ENCODE peak calls at places on chromosomes 3 and 15, in nine cellular contexts. One of them, this sample, is unnamed.

GRCh38 chr3:19155375-19155774 is 7.1 kb downstream of the KCNH8 start:
- DNase-seq in HL-60: no peak
- DNase-seq in heart left ventricle: no peak
- DNase-seq in BJ: no peak
- DNase-seq in stomach: no peak
- DNase-seq in RWPE2: no peak
- DNase-seq in thoracic aorta: no peak
- DNase-seq in AG04450: no peak
- DNase-seq in GM13976: no peak
- DNase-seq in this sample: no peak

GRCh38 chr3:100590114-100590839 is 19.1 kb upstream of the ADGRG7 start:
- DNase-seq in RWPE2: no peak
- DNase-seq in heart left ventricle: no peak
- DNase-seq in GM13976: peak
- DNase-seq in HL-60: peak
- DNase-seq in thoracic aorta: no peak
- DNase-seq in BJ: peak
- DNase-seq in stomach: peak
- DNase-seq in AG04450: peak
- DNase-seq in this sample: peak

GRCh38 chr3:71512000-71512399 is 71.5 kb downstream of the FOXP1 start:
- DNase-seq in heart left ventricle: no peak
- DNase-seq in thoracic aorta: no peak
- DNase-seq in AG04450: no peak
- DNase-seq in GM13976: peak
- DNase-seq in stomach: no peak
- DNase-seq in HL-60: peak
- DNase-seq in BJ: no peak
- DNase-seq in RWPE2: no peak
- DNase-seq in this sample: no peak

GRCh38 chr15:79243723-79244122 is 38.8 kb upstream of the ANKRD34C start:
- DNase-seq in RWPE2: no peak
- DNase-seq in stomach: no peak
- DNase-seq in GM13976: no peak
- DNase-seq in AG04450: no peak
- DNase-seq in HL-60: no peak
- DNase-seq in heart left ventricle: peak
- DNase-seq in thoracic aorta: no peak
- DNase-seq in BJ: no peak
- DNase-seq in this sample: no peak

GRCh38 chr3:50211930-50212329 is 6.9 kb downstream of the SLC38A3 start:
- DNase-seq in GM13976: no peak
- DNase-seq in heart left ventricle: no peak
- DNase-seq in HL-60: peak
- DNase-seq in AG04450: no peak
- DNase-seq in BJ: no peak
- DNase-seq in thoracic aorta: no peak
- DNase-seq in RWPE2: no peak
- DNase-seq in stomach: no peak
- DNase-seq in this sample: no peak

GRCh38 chr3:195802261-195802701 is 9.4 kb downstream of the MUC4 start:
- DNase-seq in BJ: no peak
- DNase-seq in HL-60: no peak
- DNase-seq in AG04450: no peak
- DNase-seq in thoracic aorta: no peak
- DNase-seq in heart left ventricle: no peak
- DNase-seq in GM13976: peak
- DNase-seq in stomach: no peak
- DNase-seq in RWPE2: no peak
- DNase-seq in this sample: no peak

GRCh38 chr15:77496710-77497107 is 76.0 kb downstream of the HMG20A start:
- DNase-seq in GM13976: peak
- DNase-seq in AG04450: peak
- DNase-seq in heart left ventricle: peak
- DNase-seq in RWPE2: peak
- DNase-seq in stomach: peak
- DNase-seq in thoracic aorta: peak
- DNase-seq in HL-60: peak
- DNase-seq in BJ: peak
- DNase-seq in this sample: peak

GRCh38 chr15:31297880-31298456 is 28.7 kb upstream of the KLF13 start:
- DNase-seq in HL-60: no peak
- DNase-seq in stomach: peak
- DNase-seq in heart left ventricle: no peak
- DNase-seq in thoracic aorta: no peak
- DNase-seq in GM13976: no peak
- DNase-seq in BJ: no peak
- DNase-seq in RWPE2: peak
- DNase-seq in AG04450: no peak
- DNase-seq in this sample: no peak

GRCh38 chr3:42080452-42080872 is 10.7 kb upstream of the TRAK1 start:
- DNase-seq in thoracic aorta: no peak
- DNase-seq in GM13976: no peak
- DNase-seq in AG04450: no peak
- DNase-seq in RWPE2: no peak
- DNase-seq in HL-60: no peak
- DNase-seq in BJ: no peak
- DNase-seq in heart left ventricle: no peak
- DNase-seq in stomach: peak
- DNase-seq in this sample: no peak

GRCh38 chr3:150261958-150262357 is 146.1 kb upstream of the TSC22D2 start:
- DNase-seq in AG04450: no peak
- DNase-seq in HL-60: no peak
- DNase-seq in BJ: no peak
- DNase-seq in GM13976: no peak
- DNase-seq in thoracic aorta: no peak
- DNase-seq in stomach: no peak
- DNase-seq in heart left ventricle: no peak
- DNase-seq in RWPE2: no peak
- DNase-seq in this sample: no peak

GRCh38 chr3:143634991-143635390 is 213.3 kb downstream of the SLC9A9 start:
- DNase-seq in heart left ventricle: no peak
- DNase-seq in stomach: peak
- DNase-seq in RWPE2: peak
- DNase-seq in thoracic aorta: no peak
- DNase-seq in HL-60: no peak
- DNase-seq in BJ: no peak
- DNase-seq in GM13976: no peak
- DNase-seq in AG04450: no peak
- DNase-seq in this sample: no peak

GRCh38 chr3:194208701-194209100 is 72.8 kb downstream of the HES1 start:
- DNase-seq in stomach: no peak
- DNase-seq in HL-60: no peak
- DNase-seq in RWPE2: no peak
- DNase-seq in heart left ventricle: no peak
- DNase-seq in GM13976: no peak
- DNase-seq in thoracic aorta: no peak
- DNase-seq in AG04450: no peak
- DNase-seq in BJ: no peak
- DNase-seq in this sample: no peak

GRCh38 chr3:142447308-142447851 is 457 bp downstream of the XRN1 start:
- DNase-seq in stomach: peak
- DNase-seq in heart left ventricle: no peak
- DNase-seq in thoracic aorta: no peak
- DNase-seq in HL-60: peak
- DNase-seq in GM13976: peak
- DNase-seq in AG04450: no peak
- DNase-seq in RWPE2: no peak
- DNase-seq in BJ: no peak
- DNase-seq in this sample: peak

GRCh38 chr3:61701019-61701418 is 139.6 kb downstream of the PTPRG start:
- DNase-seq in HL-60: no peak
- DNase-seq in AG04450: no peak
- DNase-seq in GM13976: no peak
- DNase-seq in heart left ventricle: no peak
- DNase-seq in RWPE2: no peak
- DNase-seq in BJ: no peak
- DNase-seq in thoracic aorta: no peak
- DNase-seq in stomach: no peak
- DNase-seq in this sample: no peak

GRCh38 chr3:87082806-87083440 is 92.0 kb upstream of the VGLL3 start:
- DNase-seq in BJ: no peak
- DNase-seq in GM13976: peak
- DNase-seq in thoracic aorta: no peak
- DNase-seq in HL-60: peak
- DNase-seq in RWPE2: no peak
- DNase-seq in heart left ventricle: no peak
- DNase-seq in AG04450: peak
- DNase-seq in stomach: no peak
- DNase-seq in this sample: peak

GRCh38 chr3:132448211-132448961 is 31.1 kb downstream of the DNAJC13 start:
- DNase-seq in GM13976: no peak
- DNase-seq in stomach: peak
- DNase-seq in heart left ventricle: peak
- DNase-seq in thoracic aorta: peak
- DNase-seq in BJ: no peak
- DNase-seq in AG04450: no peak
- DNase-seq in HL-60: no peak
- DNase-seq in RWPE2: no peak
- DNase-seq in this sample: no peak

GRCh38 chr3:38446812-38447211 is 6.9 kb upstream of the ACVR2B start:
- DNase-seq in AG04450: no peak
- DNase-seq in RWPE2: no peak
- DNase-seq in heart left ventricle: no peak
- DNase-seq in thoracic aorta: no peak
- DNase-seq in BJ: no peak
- DNase-seq in GM13976: no peak
- DNase-seq in stomach: no peak
- DNase-seq in HL-60: no peak
- DNase-seq in this sample: no peak

GRCh38 chr15:62426387-62426956 is 261.4 kb upstream of the C2CD4B start:
- DNase-seq in thoracic aorta: no peak
- DNase-seq in HL-60: no peak
- DNase-seq in GM13976: no peak
- DNase-seq in AG04450: no peak
- DNase-seq in RWPE2: no peak
- DNase-seq in BJ: no peak
- DNase-seq in stomach: no peak
- DNase-seq in heart left ventricle: no peak
- DNase-seq in this sample: no peak

GRCh38 chr3:48851407-48851806 is 3.7 kb upstream of the PRKAR2A start:
- DNase-seq in BJ: no peak
- DNase-seq in RWPE2: no peak
- DNase-seq in GM13976: no peak
- DNase-seq in thoracic aorta: no peak
- DNase-seq in AG04450: peak
- DNase-seq in stomach: no peak
- DNase-seq in HL-60: no peak
- DNase-seq in heart left ventricle: no peak
- DNase-seq in this sample: no peak

GRCh38 chr3:42376397-42376798 is 34.0 kb downstream of the LYZL4 start:
- DNase-seq in stomach: no peak
- DNase-seq in heart left ventricle: peak
- DNase-seq in GM13976: no peak
- DNase-seq in BJ: peak
- DNase-seq in RWPE2: peak
- DNase-seq in thoracic aorta: no peak
- DNase-seq in HL-60: peak
- DNase-seq in AG04450: peak
- DNase-seq in this sample: peak

GRCh38 chr3:196227629-196228493 is 11.5 kb downstream of the SLC51A start:
- DNase-seq in BJ: no peak
- DNase-seq in RWPE2: no peak
- DNase-seq in thoracic aorta: no peak
- DNase-seq in AG04450: no peak
- DNase-seq in GM13976: peak
- DNase-seq in HL-60: no peak
- DNase-seq in heart left ventricle: no peak
- DNase-seq in stomach: no peak
- DNase-seq in this sample: no peak

GRCh38 chr3:11522953-11523792 is 120.5 kb downstream of the VGLL4 start:
- DNase-seq in GM13976: no peak
- DNase-seq in RWPE2: no peak
- DNase-seq in stomach: no peak
- DNase-seq in AG04450: no peak
- DNase-seq in HL-60: no peak
- DNase-seq in thoracic aorta: no peak
- DNase-seq in BJ: no peak
- DNase-seq in heart left ventricle: no peak
- DNase-seq in this sample: no peak

GRCh38 chr15:85414495-85414894 is 34.1 kb downstream of the AKAP13 start:
- DNase-seq in thoracic aorta: no peak
- DNase-seq in HL-60: no peak
- DNase-seq in BJ: no peak
- DNase-seq in stomach: no peak
- DNase-seq in AG04450: no peak
- DNase-seq in RWPE2: no peak
- DNase-seq in GM13976: peak
- DNase-seq in heart left ventricle: no peak
- DNase-seq in this sample: no peak
- TF ChIP-seq CTCF in thoracic aorta: no peak
- TF ChIP-seq CTCF in HL-60: peak
- TF ChIP-seq CTCF in BJ: peak
- TF ChIP-seq CTCF in stomach: no peak
- TF ChIP-seq CTCF in AG04450: peak
- TF ChIP-seq CTCF in RWPE2: peak
- TF ChIP-seq CTCF in GM13976: peak
- TF ChIP-seq CTCF in heart left ventricle: no peak
- TF ChIP-seq CTCF in this sample: no peak

GRCh38 chr15:48644827-48645557 is 517 bp downstream of the FBN1 start:
- DNase-seq in GM13976: peak
- DNase-seq in RWPE2: peak
- DNase-seq in AG04450: no peak
- DNase-seq in thoracic aorta: no peak
- DNase-seq in heart left ventricle: peak
- DNase-seq in BJ: no peak
- DNase-seq in HL-60: no peak
- DNase-seq in stomach: no peak
- DNase-seq in this sample: no peak
- TF ChIP-seq CTCF in GM13976: no peak
- TF ChIP-seq CTCF in RWPE2: peak
- TF ChIP-seq CTCF in AG04450: no peak
- TF ChIP-seq CTCF in thoracic aorta: peak
- TF ChIP-seq CTCF in heart left ventricle: no peak
- TF ChIP-seq CTCF in BJ: no peak
- TF ChIP-seq CTCF in HL-60: no peak
- TF ChIP-seq CTCF in stomach: no peak
- TF ChIP-seq CTCF in this sample: no peak

GRCh38 chr15:52799145-52799811 is 9.1 kb upstream of the ONECUT1 start:
- DNase-seq in AG04450: no peak
- DNase-seq in HL-60: no peak
- DNase-seq in thoracic aorta: no peak
- DNase-seq in stomach: no peak
- DNase-seq in GM13976: no peak
- DNase-seq in RWPE2: no peak
- DNase-seq in BJ: no peak
- DNase-seq in heart left ventricle: no peak
- DNase-seq in this sample: no peak
- TF ChIP-seq CTCF in AG04450: no peak
- TF ChIP-seq CTCF in HL-60: no peak
- TF ChIP-seq CTCF in thoracic aorta: no peak
- TF ChIP-seq CTCF in stomach: no peak
- TF ChIP-seq CTCF in GM13976: no peak
- TF ChIP-seq CTCF in RWPE2: no peak
- TF ChIP-seq CTCF in BJ: no peak
- TF ChIP-seq CTCF in heart left ventricle: no peak
- TF ChIP-seq CTCF in this sample: no peak

DNA sequence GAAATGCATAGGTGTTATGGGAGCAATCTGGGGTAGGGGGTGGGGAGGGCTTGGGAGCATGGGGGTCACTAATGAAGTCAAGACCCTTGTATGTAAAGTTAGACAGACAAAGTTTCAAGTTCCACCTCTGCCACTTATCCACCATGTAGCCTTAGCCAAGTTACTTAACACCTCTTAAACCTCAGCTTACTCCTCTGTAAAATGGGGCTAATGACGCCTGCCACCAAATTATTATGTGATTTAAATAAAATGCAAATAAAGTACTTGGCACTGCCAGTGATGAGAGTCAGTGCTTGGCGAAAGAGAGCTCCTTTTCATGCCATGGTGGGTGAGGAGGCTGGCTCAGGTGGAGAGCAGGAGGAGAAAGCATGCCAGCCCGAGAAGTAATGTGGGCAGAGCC is 18.6 kb upstream of the TLE3 start:
- DNase-seq in RWPE2: no peak
- DNase-seq in BJ: no peak
- DNase-seq in HL-60: no peak
- DNase-seq in thoracic aorta: no peak
- DNase-seq in stomach: no peak
- DNase-seq in GM13976: no peak
- DNase-seq in heart left ventricle: no peak
- DNase-seq in AG04450: no peak
- DNase-seq in this sample: no peak
- TF ChIP-seq CTCF in RWPE2: no peak
- TF ChIP-seq CTCF in BJ: no peak
- TF ChIP-seq CTCF in HL-60: no peak
- TF ChIP-seq CTCF in thoracic aorta: no peak
- TF ChIP-seq CTCF in stomach: no peak
- TF ChIP-seq CTCF in GM13976: no peak
- TF ChIP-seq CTCF in heart left ventricle: no peak
- TF ChIP-seq CTCF in AG04450: no peak
- TF ChIP-seq CTCF in this sample: no peak

This sample was measured in HFF-Myc.